ENCODE peak calls at places on chromosomes 16 and 17, in four cellular contexts. Y is IMR-90, S is H1, Q is mesendoderm. W is an unnamed sample.

GRCh38 chr16:47713225-47713595 is 252.1 kb downstream of the PHKB start:
- DNase-seq in Y (peak), S (no peak), Q (no peak), W (no peak)

GRCh38 chr16:85169333-85170065 is 57.2 kb upstream of the CIBAR2 start:
- DNase-seq in Y (no peak), S (no peak), Q (peak), W (no peak)

GRCh38 chr16:64428463-64428862 is 693.4 kb downstream of the CDH11 start:
- DNase-seq in Y (peak), S (no peak), Q (no peak), W (no peak)

GRCh38 chr16:54123766-54124165 is 162.8 kb downstream of the IRX3 start:
- DNase-seq in Y (no peak), S (no peak), Q (no peak), W (no peak)

GRCh38 chr16:57571098-57571497 is 28.7 kb downstream of the ADGRG5 start:
- DNase-seq in Y (no peak), S (no peak), Q (no peak), W (no peak)

GRCh38 chr16:66846831-66847230 is 2.6 kb downstream of the CA7 start:
- DNase-seq in Y (no peak), S (no peak), Q (no peak), W (no peak)

GRCh38 chr17:32523827-32524552 is 37.2 kb downstream of the CDK5R1 start:
- DNase-seq in Y (no peak), S (no peak), Q (no peak), W (no peak)

GRCh38 chr17:79202476-79202875 is 127.9 kb downstream of the ENGASE start:
- DNase-seq in Y (no peak), S (no peak), Q (no peak), W (no peak)

GRCh38 chr16:1069154-1069553 is 3.4 kb upstream of the SSTR5 start:
- DNase-seq in Y (no peak), S (no peak), Q (peak), W (no peak)

GRCh38 chr16:84677017-84677803 is 22.6 kb upstream of the USP10 start:
- DNase-seq in Y (peak), S (no peak), Q (no peak), W (no peak)

GRCh38 chr17:30379303-30380105 is 777 bp downstream of the CPD start:
- DNase-seq in Y (no peak), S (no peak), Q (peak), W (peak)

GRCh38 chr17:55238931-55239297 is 25.8 kb upstream of the HLF start:
- DNase-seq in Y (no peak), S (no peak), Q (peak), W (peak)

GRCh38 chr16:49463529-49463928 is 89.9 kb downstream of the C16orf78 start:
- DNase-seq in Y (no peak), S (no peak), Q (no peak), W (peak)

GRCh38 chr16:74760007-74760767 is 14.4 kb downstream of the FA2H start:
- DNase-seq in Y (peak), S (no peak), Q (no peak), W (no peak)

GRCh38 chr17:82446649-82447048 is 3.9 kb downstream of the CYBC1 start:
- DNase-seq in Y (no peak), S (no peak), Q (no peak), W (no peak)

GRCh38 chr17:63601439-63602371 is 1.0 kb downstream of the TACO1 start:
- DNase-seq in Y (peak), S (no peak), Q (peak), W (no peak)

GRCh38 chr17:6862822-6863221 is 31.3 kb upstream of the TEKT1 start:
- DNase-seq in Y (no peak), S (no peak), Q (no peak), W (no peak)

DNA sequence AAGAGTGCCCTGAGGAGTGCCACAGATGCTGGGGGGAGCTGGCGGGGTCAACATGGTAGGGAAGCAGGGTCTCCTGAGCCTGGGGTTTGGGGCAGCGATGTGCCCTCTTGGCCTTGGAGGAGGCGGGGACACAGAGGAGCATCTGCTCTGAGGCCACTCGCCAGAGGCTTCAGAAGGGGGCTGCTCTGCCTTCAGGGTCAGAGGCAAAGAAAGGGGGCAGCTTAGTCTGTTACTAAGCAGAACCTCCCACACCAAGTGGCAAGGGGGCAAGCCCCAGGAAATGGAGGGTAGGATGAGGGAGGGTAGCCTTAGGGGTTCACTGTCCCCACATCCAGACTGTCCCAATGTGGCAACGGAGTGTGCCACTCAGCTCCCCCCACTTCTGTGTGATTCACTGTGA is 18.3 kb downstream of the CCDC182 start:
- DNase-seq in Y (no peak), S (no peak), Q (no peak), W (no peak)
- H4K5ac ChIP-seq in Y (no peak), S (no peak), Q (no peak), W (no peak)

GRCh38 chr17:68197091-68197996 is 50.5 kb upstream of the AMZ2 start:
- DNase-seq in Y (no peak), S (no peak), Q (peak), W (peak)

GRCh38 chr17:68197997-68198930 is 49.6 kb upstream of the AMZ2 start:
- DNase-seq in Y (no peak), S (no peak), Q (peak), W (peak)

GRCh38 chr17:68198931-68199836 is 48.7 kb upstream of the AMZ2 start:
- DNase-seq in Y (no peak), S (no peak), Q (peak), W (peak)

GRCh38 chr17:68195667-68196393 is 52.0 kb upstream of the AMZ2 start:
- DNase-seq in Y (no peak), S (no peak), Q (peak), W (peak)

GRCh38 chr17:68196394-68197090 is 51.3 kb upstream of the AMZ2 start:
- DNase-seq in Y (no peak), S (no peak), Q (peak), W (peak)
- H3K18ac ChIP-seq in Y (no peak), S (no peak), Q (no peak), W (no peak)

GRCh38 chr16:30588651-30589050 is 3.2 kb upstream of the ZNF785 start:
- DNase-seq in Y (no peak), S (no peak), Q (no peak), W (no peak)

GRCh38 chr16:30581462-30581861 is 4.0 kb downstream of the ZNF785 start:
- DNase-seq in Y (no peak), S (no peak), Q (no peak), W (no peak)

GRCh38 chr16:30582611-30583340 is 2.7 kb downstream of the ZNF785 start:
- DNase-seq in Y (no peak), S (no peak), Q (no peak), W (peak)

GRCh38 chr16:30585022-30585399 is 486 bp downstream of the ZNF785 start:
- DNase-seq in Y (no peak), S (no peak), Q (peak), W (peak)

DNA sequence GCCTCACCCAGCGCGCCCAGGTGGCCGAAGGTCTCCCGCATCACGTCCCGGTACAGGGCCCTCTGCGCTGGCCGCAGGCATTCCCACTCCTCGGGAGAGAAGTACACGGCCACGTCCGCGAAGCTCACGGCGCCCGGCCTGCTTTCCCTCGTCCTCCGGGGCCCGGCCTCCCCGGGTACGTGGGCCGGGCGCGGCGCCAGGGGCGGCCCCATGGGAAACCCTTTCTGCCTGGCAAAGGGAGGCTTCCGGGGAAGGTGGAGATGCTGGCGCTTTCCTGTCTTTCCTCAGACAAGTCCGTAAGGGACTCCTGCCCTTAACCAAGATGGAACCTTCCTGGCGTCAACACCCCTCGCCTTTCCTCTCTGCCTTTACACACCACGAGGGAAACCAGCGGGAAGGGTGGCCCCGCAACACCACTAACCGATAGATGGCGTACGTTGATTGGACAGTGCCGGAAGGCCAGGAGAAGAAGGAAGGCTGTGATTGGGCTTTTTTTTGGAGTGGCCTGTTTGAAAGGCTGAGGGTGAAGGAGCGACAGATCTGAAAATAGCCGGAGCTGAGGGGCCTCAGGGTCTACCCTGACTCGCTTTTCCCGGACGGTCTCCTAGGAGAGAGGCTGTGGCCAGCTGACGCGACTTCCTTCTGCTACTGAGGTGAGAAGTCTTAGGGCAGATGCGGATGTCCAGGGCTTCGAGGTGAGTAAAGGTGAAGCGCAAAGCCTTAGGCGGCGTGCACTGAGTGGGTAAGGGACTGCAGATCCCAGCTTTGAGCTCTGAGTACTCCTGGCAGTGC is at the start of gene ZNF785:
- DNase-seq in Y (peak), S (peak), Q (peak), W (peak)
- H2BK15ac ChIP-seq in Y (no peak), S (peak), Q (no peak), W (no peak)

GRCh38 chr17:37610971-37611370 is 1.8 kb upstream of the SYNRG start:
- DNase-seq in Y (peak), S (no peak), Q (peak), W (no peak)
- H4K5ac ChIP-seq in Y (no peak), S (no peak), Q (no peak), W (no peak)

GRCh38 chr17:74954115-74954514 is 18.4 kb downstream of the OTOP3 start:
- DNase-seq in Y (no peak), S (no peak), Q (no peak), W (no peak)

GRCh38 chr17:74951680-74952421 is 16.2 kb downstream of the OTOP3 start:
- DNase-seq in Y (no peak), S (no peak), Q (no peak), W (peak)

GRCh38 chr17:74954665-74955421 is 17.7 kb downstream of the HID1 start:
- DNase-seq in Y (no peak), S (no peak), Q (no peak), W (no peak)

GRCh38 chr17:74952431-74953128 is 16.9 kb downstream of the OTOP3 start:
- DNase-seq in Y (no peak), S (no peak), Q (no peak), W (no peak)

DNA sequence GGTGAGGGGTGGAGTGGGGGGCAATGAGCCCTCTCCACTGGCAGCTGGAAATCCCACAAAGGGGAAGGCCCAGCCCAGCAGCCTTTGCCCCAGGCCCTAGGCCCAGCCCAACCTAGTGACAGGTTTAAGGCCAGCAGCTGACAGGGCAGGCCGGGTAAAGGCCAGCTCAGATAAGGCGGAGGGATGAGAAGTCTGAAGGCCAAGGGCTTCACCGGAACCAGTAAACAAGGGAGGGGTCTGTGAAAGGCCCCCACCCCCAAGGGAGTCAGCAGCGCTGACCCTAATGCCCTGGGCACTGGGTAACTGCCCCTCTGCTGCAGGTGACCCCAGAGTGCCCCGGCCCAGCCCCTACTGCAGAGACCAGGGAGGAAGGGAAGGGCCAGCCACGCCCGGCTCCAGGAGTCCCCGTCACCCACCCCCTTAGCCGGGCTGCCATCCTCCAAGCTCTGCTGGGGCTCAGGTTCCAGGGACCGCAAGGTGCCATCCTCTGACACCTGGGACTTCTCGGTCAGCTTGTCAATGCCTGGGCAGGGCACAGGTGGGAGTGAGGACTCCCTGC is 17.5 kb downstream of the OTOP3 start:
- DNase-seq in Y (no peak), S (no peak), Q (no peak), W (no peak)
- H3K18ac ChIP-seq in Y (no peak), S (no peak), Q (no peak), W (no peak)

DNA sequence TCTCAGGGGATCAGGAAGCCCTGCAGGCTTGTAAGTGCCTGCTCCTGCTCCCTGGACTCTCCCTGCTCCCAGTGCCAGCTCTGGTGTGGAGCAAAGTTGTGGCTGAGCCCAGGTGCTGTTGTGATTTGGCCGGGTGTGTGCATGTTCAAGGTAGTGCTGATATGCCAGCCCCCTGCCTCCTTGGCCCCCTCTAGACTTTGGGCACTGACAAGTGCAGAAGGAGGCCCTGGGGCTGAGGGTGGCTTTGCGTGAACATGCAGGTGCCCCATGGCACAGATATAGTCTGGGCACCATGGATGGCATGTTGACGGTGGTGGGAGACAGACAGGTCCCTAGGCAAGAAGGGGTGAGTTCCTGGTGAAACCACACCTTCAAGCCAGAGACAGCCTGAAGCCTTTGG is 441.6 kb upstream of the CDH8 start:
- DNase-seq in Y (no peak), S (no peak), Q (no peak), W (no peak)
- H2BK15ac ChIP-seq in Y (no peak), S (no peak), Q (no peak), W (no peak)

W was measured in H9.